ENCODE peak calls at places on chromosomes 7 and 10, in eight cellular contexts. J is activated T-helper 9 cell treated with anti-CD3 and anti-CD28 coated beads, Interleukin-2, amount 50 U/mL, for 16 hours; R is brain microvascular endothelial cell; V is GM10248; F is GF-D8; P is iris pigment epithelial cell; Y is transverse colon; B is stimulated activated CD4-positive, alpha-beta T cell treated with anti-CD3 and anti-CD28 coated beads, TNF-alpha, amount 100 ng/mL, for 1 hour. H is an unnamed sample.

GRCh38 chr10:121648078-121648477 is 49.8 kb upstream of the FGFR2 start:
- DNase-seq in P (no peak), J (no peak), R (no peak), F (no peak), V (no peak), B (no peak), Y (no peak), H (no peak)

GRCh38 chr7:39746162-39746782 is 122.9 kb downstream of the RALA start:
- DNase-seq in P (peak; percentile 75), B (no peak), J (peak; percentile 31), V (peak; percentile 76), Y (peak; percentile 78), F (peak; percentile 30), R (peak; percentile 73), H (peak; percentile 82)

GRCh38 chr10:33032354-33033254 is 74.6 kb upstream of the ITGB1 start:
- DNase-seq in F (no peak), V (no peak), B (no peak), Y (no peak), P (peak; percentile 88), J (no peak), R (peak; percentile 65), H (peak; percentile 21)

GRCh38 chr7:109873296-109873695 is 1217.6 kb upstream of the LRRN3 start:
- DNase-seq in R (no peak), Y (peak; percentile 52), P (no peak), V (no peak), F (no peak), B (no peak), J (no peak), H (no peak)

GRCh38 chr10:128149267-128149666 is 23.0 kb upstream of the MKI67 start:
- DNase-seq in R (no peak), P (no peak), Y (no peak), J (no peak), V (no peak), F (no peak), B (no peak), H (no peak)

GRCh38 chr7:106588576-106589494 is 72.1 kb downstream of the CCDC71L start:
- DNase-seq in R (no peak), B (no peak), V (no peak), P (no peak), J (no peak), Y (no peak), F (no peak), H (no peak)

GRCh38 chr7:107387573-107388219 is 82.2 kb upstream of the GPR22 start:
- DNase-seq in P (peak; percentile 87), B (no peak), F (no peak), Y (no peak), V (no peak), J (no peak), R (peak; percentile 69), H (no peak)

GRCh38 chr7:25399000-25399750 is 170.9 kb upstream of the NPVF start:
- DNase-seq in F (no peak), P (no peak), Y (no peak), J (no peak), V (no peak), B (no peak), R (no peak), H (no peak)

GRCh38 chr10:10198388-10198787 is 819.3 kb upstream of the CELF2 start:
- DNase-seq in F (no peak), B (no peak), R (no peak), J (no peak), P (no peak), Y (no peak), V (no peak), H (no peak)

GRCh38 chr10:43867113-43867512 is 218.4 kb upstream of the ZNF32 start:
- DNase-seq in Y (no peak), F (no peak), R (no peak), J (no peak), V (no peak), B (no peak), P (no peak), H (no peak)